ENCODE peak calls at places on chromosome 12, in six cellular contexts. Q, X, U, C, A and F are unnamed samples.

GRCh38 chr12:23204933-23205778 is 580.2 kb downstream of the ETNK1 start:
- DNase-seq in A (peak; percentile 50), Q (peak; percentile 50), C (no peak), X (no peak), U (peak; percentile 36), F (peak; percentile 75)

GRCh38 chr12:54028324-54029201 is at the start of gene HOXC6:
- DNase-seq in X (no peak), A (no peak), U (no peak), Q (no peak), C (no peak), F (peak; percentile 66)

GRCh38 chr12:113875681-113876080 is 90.4 kb downstream of the RBM19 start:
- DNase-seq in U (no peak), X (no peak), C (no peak), A (no peak), Q (no peak), F (no peak)

GRCh38 chr12:13154027-13154538 is 42.4 kb upstream of the EMP1 start:
- DNase-seq in Q (no peak), U (no peak), X (no peak), C (no peak), A (no peak), F (no peak)

GRCh38 chr12:86091676-86092075 is 164.5 kb downstream of the MGAT4C start:
- DNase-seq in C (no peak), U (no peak), X (no peak), Q (no peak), A (no peak), F (no peak)

GRCh38 chr12:56699020-56699661 is 11.1 kb upstream of the PTGES3 start:
- DNase-seq in A (peak; percentile 58), U (no peak), X (no peak), Q (no peak), C (no peak), F (no peak)

GRCh38 chr12:89645434-89645833 is 63.2 kb downstream of the ATP2B1 start:
- DNase-seq in A (no peak), Q (no peak), X (no peak), U (no peak), C (no peak), F (no peak)

GRCh38 chr12:25005376-25005775 is 56.5 kb upstream of the BCAT1 start:
- DNase-seq in Q (no peak), U (no peak), C (no peak), A (no peak), X (no peak), F (no peak)

GRCh38 chr12:62603061-62603810 is 136.6 kb downstream of the MON2 start:
- DNase-seq in C (peak; percentile 89), U (peak; percentile 86), X (peak; percentile 70), Q (peak; percentile 82), A (peak; percentile 90), F (peak; percentile 84)

GRCh38 chr12:49893753-49894752 is 9.6 kb downstream of the FAIM2 start:
- DNase-seq in X (no peak), A (no peak), C (no peak), Q (no peak), U (no peak), F (no peak)

GRCh38 chr12:6613776-6614512 is 6.8 kb upstream of the CHD4 start:
- DNase-seq in Q (peak; percentile 95), X (no peak), C (peak; percentile 95), U (peak; percentile 49), A (peak; percentile 69), F (peak; percentile 99)

GRCh38 chr12:55937956-55938355 is 7.0 kb downstream of the DGKA start:
- DNase-seq in X (no peak), A (no peak), C (no peak), U (no peak), Q (no peak), F (no peak)

GRCh38 chr12:120000556-120000955 is 11.5 kb downstream of the BICDL1 start:
- DNase-seq in Q (no peak), U (no peak), X (no peak), C (no peak), A (no peak), F (no peak)

GRCh38 chr12:16245199-16245598 is 32.3 kb downstream of the SLC15A5 start:
- DNase-seq in X (no peak), U (no peak), C (no peak), A (no peak), Q (no peak), F (no peak)

GRCh38 chr12:93197067-93197593 is 180.6 kb upstream of the NUDT4 start:
- DNase-seq in U (no peak), X (no peak), C (no peak), Q (no peak), A (no peak), F (no peak)

GRCh38 chr12:5295151-5295550 is 136.8 kb upstream of the NTF3 start:
- DNase-seq in U (no peak), C (no peak), A (no peak), X (no peak), Q (no peak), F (no peak)

GRCh38 chr12:6327591-6328041 is 14.3 kb downstream of the TNFRSF1A start:
- DNase-seq in C (no peak), A (no peak), X (no peak), U (no peak), Q (no peak), F (no peak)

GRCh38 chr12:3135522-3136461 is 58.6 kb downstream of the TSPAN9 start:
- DNase-seq in U (peak; percentile 29), A (peak; percentile 67), X (peak; percentile 4), C (no peak), Q (peak; percentile 84), F (peak; percentile 95)

GRCh38 chr12:120181991-120182631 is 12.4 kb downstream of the GCN1 start:
- DNase-seq in C (no peak), X (no peak), A (no peak), Q (no peak), U (no peak), F (no peak)

GRCh38 chr12:26651566-26652188 is 181.3 kb downstream of the ITPR2 start:
- DNase-seq in Q (peak; percentile 56), U (peak; percentile 8), C (no peak), A (peak; percentile 69), X (no peak), F (peak; percentile 88)

DNA sequence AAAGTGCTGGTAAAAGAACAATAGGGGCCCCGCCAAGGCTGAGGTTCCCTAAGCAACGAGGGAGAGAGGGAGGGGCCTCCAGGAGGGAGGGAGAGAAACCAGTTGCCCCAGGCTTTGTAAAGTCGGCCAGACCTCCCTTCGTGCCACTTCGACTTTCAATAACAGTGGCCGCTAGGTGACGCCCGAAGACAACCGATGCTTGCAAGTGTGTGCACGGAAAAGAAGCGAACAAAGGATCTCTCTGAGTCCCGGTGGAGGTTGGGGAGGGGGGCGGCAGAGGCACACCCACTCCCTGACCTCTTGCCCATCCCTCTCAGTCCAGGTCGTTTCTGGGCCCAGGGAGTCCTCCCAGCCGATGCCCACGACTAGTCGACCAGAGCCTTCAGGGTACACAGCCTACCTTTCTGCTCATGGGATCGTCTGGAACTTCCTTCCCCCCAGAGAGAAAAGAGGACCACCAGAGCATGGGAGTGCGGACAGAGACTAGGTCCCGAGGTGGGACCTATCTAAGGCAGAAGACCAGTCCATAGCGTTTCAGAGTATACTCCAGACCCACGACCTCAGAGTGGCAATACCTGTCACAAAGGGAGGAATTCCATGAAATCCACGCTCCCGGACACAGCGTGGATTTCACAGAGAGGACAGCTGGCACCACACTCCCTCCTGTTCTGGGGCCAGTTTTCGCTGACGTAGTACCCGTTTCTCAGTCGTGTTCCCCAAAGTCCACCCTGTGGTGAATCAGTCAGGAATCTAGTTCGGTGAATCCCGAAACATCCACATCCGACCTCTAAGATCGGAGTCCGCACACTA is 262.7 kb upstream of the ALG10B start:
- DNase-seq in U (no peak), C (no peak), Q (no peak), A (no peak), X (no peak), F (peak; percentile 30)
- H3K9me3 ChIP-seq in U (no peaks in the 10 kb centered on the region), C (peaks cover 25% of the 10 kb centered on the region), Q (peaks cover 43% of the 10 kb centered on the region), A (peaks cover 30% of the 10 kb centered on the region), X (no peaks in the 10 kb centered on the region), F (no peaks in the 10 kb centered on the region)

DNA sequence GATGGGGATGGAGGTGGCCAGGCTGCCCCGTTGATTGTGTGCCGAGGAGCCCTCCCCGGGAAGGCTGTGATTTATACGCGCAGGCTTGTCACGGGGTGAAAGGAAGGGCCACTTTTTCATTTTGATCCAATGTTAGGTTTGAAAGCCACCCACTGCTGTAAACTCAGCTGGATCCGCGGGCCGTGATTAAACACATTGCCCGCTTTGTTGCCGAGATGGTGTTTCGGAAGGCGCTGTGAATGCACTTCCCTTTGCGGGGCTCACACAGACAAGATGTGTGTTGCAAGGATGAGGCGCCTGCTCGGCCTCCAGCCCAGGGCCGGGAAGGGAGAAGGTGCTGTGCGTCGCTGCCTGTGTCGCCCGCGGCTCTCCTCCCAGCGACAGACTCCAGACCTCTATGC is 98.9 kb downstream of the TMEM132C start:
- DNase-seq in Q (peak; percentile 27), A (no peak), X (no peak), C (peak; percentile 84), U (no peak), F (no peak)
- H3K27ac ChIP-seq in Q (no peak overlapping the region), A (no peak overlapping the region), X (no peak overlapping the region), C (no peak overlapping the region), U (no peak overlapping the region), F (no peak overlapping the region)

GRCh38 chr12:31853977-31854376 is 105.2 kb upstream of the RESF1 start:
- DNase-seq in U (no peak), A (no peak), X (no peak), Q (no peak), C (no peak), F (no peak)
- H3K9me3 ChIP-seq in U (no peaks in the 10 kb centered on the region), A (peaks cover 17% of the 10 kb centered on the region), X (no peaks in the 10 kb centered on the region), Q (peaks cover 1% of the 10 kb centered on the region), C (peaks cover 18% of the 10 kb centered on the region), F (peaks cover 18% of the 10 kb centered on the region)

GRCh38 chr12:69330475-69331473 is 17.4 kb upstream of the LYZ start:
- DNase-seq in A (peak; percentile 89), Q (no peak), U (peak; percentile 79), C (no peak), X (peak; percentile 29), F (no peak)

GRCh38 chr12:69331482-69331845 is 16.7 kb upstream of the LYZ start:
- DNase-seq in A (no peak), X (no peak), Q (no peak), U (no peak), C (no peak), F (no peak)

GRCh38 chr12:69332815-69333358 is 15.3 kb upstream of the LYZ start:
- DNase-seq in A (no peak), X (no peak), Q (no peak), C (no peak), U (no peak), F (no peak)

GRCh38 chr12:69334138-69334537 is 14.0 kb upstream of the LYZ start:
- DNase-seq in Q (no peak), U (peak; percentile 24), X (no peak), A (peak; percentile 86), C (no peak), F (no peak)

DNA sequence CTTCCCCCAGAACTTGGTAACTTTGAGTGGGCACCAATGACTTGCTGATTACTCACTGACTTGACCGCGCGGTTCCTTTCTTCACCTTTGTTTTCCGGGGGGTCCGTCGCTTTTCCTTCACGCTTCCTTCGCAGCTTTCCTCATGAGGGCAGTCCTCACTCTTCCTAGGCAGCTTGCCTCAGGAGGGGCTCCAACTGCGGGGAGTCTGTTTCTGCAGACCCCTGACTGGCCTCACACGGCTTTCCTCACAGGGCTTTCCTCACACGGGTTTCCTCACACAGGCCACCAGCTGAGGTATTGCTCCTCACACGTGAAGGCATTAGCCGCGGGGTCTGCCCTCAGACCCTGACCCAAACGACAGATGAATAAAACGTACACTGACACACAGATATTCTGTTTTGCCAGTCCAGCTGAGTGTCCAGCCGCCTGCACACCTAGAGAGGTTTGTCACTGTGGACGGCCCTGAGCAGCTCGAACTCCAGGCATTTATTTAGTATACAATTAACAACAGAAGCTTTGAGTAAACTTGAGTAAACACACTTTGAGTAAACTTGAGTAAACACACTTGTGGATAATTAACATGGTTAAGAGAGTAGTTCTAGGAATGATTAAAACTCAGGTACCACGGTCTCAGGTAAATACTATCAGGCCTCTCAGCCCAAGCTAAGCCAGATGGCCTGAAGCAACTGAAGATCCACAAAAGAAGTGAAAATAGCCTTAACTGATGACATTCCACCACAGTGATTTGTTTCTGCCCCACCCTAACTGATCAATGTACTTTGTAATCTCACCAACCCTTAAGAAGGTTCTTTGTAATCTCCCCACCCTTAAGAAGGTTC is 16.1 kb upstream of the LYZ start:
- DNase-seq in A (peak; percentile 38), C (no peak), X (no peak), U (no peak), Q (no peak), F (no peak)
- H3K27ac ChIP-seq in A (peak overlapping the region; percentile 87), C (no peak overlapping the region), X (peak overlapping the region; percentile 86), U (peak overlapping the region; percentile 72), Q (no peak overlapping the region), F (no peak overlapping the region)